ENCODE peak calls at places on chromosomes 16 and 17, in nine cellular contexts. A is CD8-positive, alpha-beta T cell; G is lower lobe of right lung; K is lower leg skin; N is tibial artery; L is cardiac muscle cell; D is heart left ventricle; Q is uterus; T is HCT116. J is an unnamed sample.

GRCh38 chr16:65119905-65120341 is 1.9 kb downstream of the CDH11 start:
- DNase-seq in A (no peak), G (no peak), K (no peak), N (peak; percentile 35), L (peak; percentile 83), D (no peak), Q (peak; percentile 35), T (no peak), J (no peak)

GRCh38 chr17:66215529-66215911 is 13.7 kb downstream of the APOH start:
- DNase-seq in A (no peak), G (no peak), K (no peak), N (no peak), L (no peak), D (no peak), Q (no peak), T (no peak), J (no peak)

GRCh38 chr17:8555062-8555461 is 75.5 kb downstream of the MYH10 start:
- DNase-seq in A (no peak), G (no peak), K (no peak), N (no peak), L (no peak), D (no peak), Q (no peak), T (no peak), J (no peak)

GRCh38 chr16:78684655-78685400 is 585.4 kb downstream of the WWOX start:
- DNase-seq in A (no peak), G (no peak), K (no peak), N (peak; percentile 74), L (peak; percentile 22), D (no peak), Q (peak; percentile 75), T (no peak), J (no peak)

GRCh38 chr17:9021985-9022552 is 759 bp downstream of the NTN1 start:
- DNase-seq in A (no peak), G (no peak), K (peak; percentile 87), N (no peak), L (peak; percentile 43), D (peak; percentile 66), Q (peak; percentile 30), T (no peak), J (peak; percentile 53)

GRCh38 chr16:57030346-57030902 is 41.1 kb downstream of the NLRC5 start:
- DNase-seq in A (no peak), G (no peak), K (no peak), N (no peak), L (no peak), D (no peak), Q (no peak), T (no peak), J (no peak)

GRCh38 chr17:15886804-15887203 is 58.1 kb upstream of the ADORA2B start:
- DNase-seq in A (no peak), G (peak; percentile 65), K (no peak), N (no peak), L (no peak), D (no peak), Q (no peak), T (no peak), J (no peak)

GRCh38 chr17:21029515-21029914 is 13.3 kb downstream of the USP22 start:
- DNase-seq in A (no peak), G (no peak), K (no peak), N (no peak), L (no peak), D (no peak), Q (no peak), T (no peak), J (no peak)

GRCh38 chr17:73232587-73233373 is 28.9 kb downstream of the CPSF4L start:
- DNase-seq in A (peak; percentile 14), G (peak; percentile 61), K (peak; percentile 88), N (peak; percentile 30), L (peak; percentile 41), D (no peak), Q (peak; percentile 33), T (no peak), J (peak; percentile 88)

GRCh38 chr17:69710926-69711325 is 296.4 kb downstream of the MAP2K6 start:
- DNase-seq in A (no peak), G (no peak), K (no peak), N (no peak), L (no peak), D (no peak), Q (no peak), T (no peak), J (no peak)

GRCh38 chr16:72311426-72311825 is 139.5 kb upstream of the PMFBP1 start:
- DNase-seq in A (no peak), G (no peak), K (no peak), N (no peak), L (peak; percentile 35), D (no peak), Q (no peak), T (no peak), J (no peak)

GRCh38 chr17:72782985-72783701 is 309.3 kb downstream of the SLC39A11 start:
- DNase-seq in A (no peak), G (no peak), K (no peak), N (no peak), L (no peak), D (no peak), Q (no peak), T (no peak), J (no peak)

GRCh38 chr17:75380750-75381149 is 24.7 kb downstream of the GRB2 start:
- DNase-seq in A (no peak), G (no peak), K (no peak), N (no peak), L (no peak), D (no peak), Q (no peak), T (no peak), J (no peak)

GRCh38 chr17:13921841-13922776 is 147.2 kb upstream of the COX10 start:
- DNase-seq in A (no peak), G (no peak), K (no peak), N (no peak), L (no peak), D (no peak), Q (no peak), T (no peak), J (peak; percentile 39)

GRCh38 chr17:29914819-29915537 is 15.1 kb downstream of the SSH2 start:
- DNase-seq in A (no peak), G (no peak), K (no peak), N (no peak), L (no peak), D (no peak), Q (no peak), T (no peak), J (no peak)

GRCh38 chr16:89811321-89811720 is 5.1 kb downstream of the FANCA start:
- DNase-seq in A (no peak), G (no peak), K (no peak), N (no peak), L (no peak), D (no peak), Q (no peak), T (no peak), J (no peak)

GRCh38 chr17:76449126-76449525 is 3.8 kb downstream of the UBE2O start:
- DNase-seq in A (no peak), G (no peak), K (no peak), N (no peak), L (no peak), D (no peak), Q (no peak), T (no peak), J (no peak)

GRCh38 chr17:76451480-76451879 is 1.5 kb downstream of the UBE2O start:
- DNase-seq in A (no peak), G (no peak), K (no peak), N (no peak), L (no peak), D (no peak), Q (no peak), T (no peak), J (no peak)

GRCh38 chr17:76452102-76452645 is 778 bp downstream of the UBE2O start:
- DNase-seq in A (peak; percentile 14), G (no peak), K (no peak), N (no peak), L (no peak), D (no peak), Q (no peak), T (no peak), J (no peak)

GRCh38 chr17:76452646-76453430 is at the start of gene UBE2O:
- DNase-seq in A (peak; percentile 95), G (peak; percentile 93), K (peak; percentile 96), N (peak; percentile 72), L (peak; percentile 89), D (peak; percentile 95), Q (peak; percentile 71), T (peak; percentile 86), J (peak; percentile 97)

GRCh38 chr17:76453431-76453743 is 435 bp upstream of the UBE2O start:
- DNase-seq in A (no peak), G (no peak), K (no peak), N (no peak), L (no peak), D (no peak), Q (no peak), T (no peak), J (no peak)
- TF ChIP-seq CTCF in A (peak; percentile 8), G (no peak), K (no peak), N (no peak), L (no peak), D (no peak), Q (no peak), T (no peak), J (no peak)

DNA sequence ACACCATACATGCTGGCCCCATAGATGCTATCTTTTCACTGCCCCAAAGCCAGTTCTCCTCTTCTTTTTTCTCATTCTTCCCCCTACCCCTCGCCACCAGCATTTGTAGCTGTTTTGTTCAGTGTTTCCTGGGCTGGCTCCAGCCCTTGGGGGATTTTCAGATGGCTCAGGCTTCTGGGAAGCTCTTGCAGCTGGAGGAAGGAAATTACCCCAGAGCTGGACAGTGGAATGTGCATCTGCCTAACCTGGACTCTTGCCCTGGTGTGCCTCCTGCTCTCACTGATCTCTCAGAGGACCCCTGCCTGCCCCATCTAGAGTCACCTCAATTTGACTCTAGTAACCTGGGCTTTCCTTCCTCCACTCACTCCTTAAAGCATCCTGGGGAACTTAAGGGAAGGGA is 82.8 kb downstream of the MYH13 start:
- DNase-seq in A (no peak), G (no peak), K (no peak), N (no peak), L (peak; percentile 72), D (no peak), Q (no peak), T (no peak), J (no peak)
- H3K4me3 ChIP-seq in A (no peak overlapping the region), G (no peak overlapping the region), K (no peak overlapping the region), N (no peak overlapping the region), L (no peak overlapping the region), D (no peak overlapping the region), Q (no peak overlapping the region), T (no peak overlapping the region), J (no peak overlapping the region)

DNA sequence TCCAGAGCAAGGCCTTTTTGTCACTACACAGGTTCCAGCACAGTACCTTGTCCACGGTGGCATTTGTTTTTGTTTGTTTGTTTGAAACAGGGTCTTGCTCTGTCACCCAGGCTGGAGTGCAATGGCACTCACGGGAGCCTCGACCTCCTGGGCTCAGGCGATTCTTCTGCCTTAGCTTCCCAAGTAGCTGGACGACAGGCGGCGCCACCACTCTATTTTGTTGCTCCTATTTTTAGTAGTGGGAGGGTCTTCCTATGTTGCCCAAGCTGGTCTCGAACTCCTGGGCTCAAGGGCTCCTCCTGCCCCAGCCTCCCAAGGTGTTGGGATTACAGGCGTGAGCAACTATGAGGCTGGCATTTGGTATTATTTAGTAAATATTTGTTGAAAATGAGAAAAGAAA is 10.3 kb downstream of the MRC2 start:
- DNase-seq in A (no peak), G (no peak), K (no peak), N (no peak), L (no peak), D (no peak), Q (no peak), T (peak; percentile 22), J (peak; percentile 54)
- TF ChIP-seq CTCF in A (no peak), G (no peak), K (no peak), N (no peak), L (no peak), D (no peak), Q (no peak), T (no peak), J (peak; percentile 36)

GRCh38 chr17:50397919-50398285 is 579 bp upstream of the LRRC59 start:
- DNase-seq in A (no peak), G (no peak), K (no peak), N (no peak), L (no peak), D (no peak), Q (no peak), T (no peak), J (peak; percentile 38)
- H3K4me3 ChIP-seq in A (peak overlapping the region; percentile 78), G (peak overlapping the region; percentile 81), K (no peak overlapping the region), N (peak overlapping the region; percentile 94), L (peak overlapping the region; percentile 95), D (peak overlapping the region; percentile 78), Q (peak overlapping the region; percentile 93), T (peak overlapping the region; percentile 95), J (peak overlapping the region; percentile 88)

J was measured in WERI-Rb-1.